ENCODE peak calls at places on chromosomes 6 and 20, in six cellular contexts. J is endothelial cell of umbilical vein, I is HepG2, A is A549, U is GM12878, N is K562. Z is an unnamed sample.

GRCh38 chr6:79127660-79128059 is 49.6 kb upstream of the PHIP start:
- DNase-seq in J (no peak), I (peak; percentile 13), A (peak; percentile 13), U (no peak), N (no peak), Z (no peak)

GRCh38 chr6:36643967-36644366 is 34.5 kb upstream of the CDKN1A start:
- DNase-seq in J (no peak), I (no peak), A (no peak), U (no peak), N (no peak), Z (peak; percentile 38)

GRCh38 chr20:63150391-63150898 is 65.5 kb downstream of the YTHDF1 start:
- DNase-seq in J (no peak), I (no peak), A (no peak), U (no peak), N (no peak), Z (no peak)

GRCh38 chr6:167796668-167797031 is 30.1 kb upstream of the AFDN start:
- DNase-seq in J (no peak), I (no peak), A (no peak), U (no peak), N (no peak), Z (no peak)

GRCh38 chr6:36636283-36636682 is 42.1 kb downstream of the SRSF3 start:
- DNase-seq in J (no peak), I (no peak), A (no peak), U (no peak), N (no peak), Z (no peak)

GRCh38 chr6:127219869-127220268 is 46.8 kb upstream of the RNF146 start:
- DNase-seq in J (no peak), I (no peak), A (no peak), U (no peak), N (no peak), Z (no peak)

GRCh38 chr6:4632411-4632810 is 143.8 kb upstream of the CDYL start:
- DNase-seq in J (no peak), I (no peak), A (no peak), U (no peak), N (no peak), Z (no peak)

GRCh38 chr20:48006036-48006833 is 221.0 kb upstream of the SULF2 start:
- DNase-seq in J (no peak), I (no peak), A (no peak), U (peak; percentile 56), N (no peak), Z (peak; percentile 97)

GRCh38 chr20:43467589-43467988 is 9.9 kb downstream of the SRSF6 start:
- DNase-seq in J (no peak), I (no peak), A (no peak), U (no peak), N (no peak), Z (no peak)

GRCh38 chr6:42841844-42842584 is 37.4 kb upstream of the RPL7L1 start:
- DNase-seq in J (no peak), I (no peak), A (no peak), U (no peak), N (no peak), Z (peak; percentile 27)

GRCh38 chr20:8067082-8067481 is 47.5 kb upstream of the TMX4 start:
- DNase-seq in J (no peak), I (no peak), A (no peak), U (no peak), N (no peak), Z (no peak)

GRCh38 chr20:8062781-8063180 is 43.2 kb upstream of the TMX4 start:
- DNase-seq in J (no peak), I (no peak), A (no peak), U (no peak), N (no peak), Z (no peak)

GRCh38 chr20:8060977-8061376 is 41.4 kb upstream of the TMX4 start:
- DNase-seq in J (no peak), I (no peak), A (no peak), U (no peak), N (no peak), Z (no peak)

DNA sequence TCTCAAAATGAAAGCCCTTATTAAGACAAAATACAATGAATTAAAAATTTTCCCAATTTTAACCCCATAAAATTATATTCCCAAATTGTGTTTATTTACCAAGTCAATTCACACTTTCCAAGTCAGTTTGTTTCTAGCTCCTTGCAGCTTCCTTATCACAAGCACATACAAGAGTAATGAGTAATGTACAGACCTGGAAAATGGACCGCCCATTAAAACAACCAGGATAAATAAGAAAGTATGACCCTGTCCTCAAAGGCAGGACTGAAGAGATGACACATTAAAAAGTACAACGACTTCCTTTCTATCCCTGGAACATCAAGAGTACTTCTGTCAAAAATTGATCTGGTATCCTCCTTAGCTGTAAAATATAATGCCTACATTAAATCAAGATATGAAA is 47.1 kb upstream of the TMX4 start:
- DNase-seq in J (no peak), I (no peak), A (no peak), U (no peak), N (no peak), Z (no peak)
- TF ChIP-seq CTCF in J (no peak), I (no peak), A (no peak), U (no peak), N (no peak), Z (no peak)

GRCh38 chr6:111590209-111590955 is 15.3 kb downstream of the TRAF3IP2 start:
- DNase-seq in J (no peak), I (no peak), A (no peak), U (no peak), N (no peak), Z (no peak)

GRCh38 chr6:111591901-111592461 is 13.7 kb downstream of the TRAF3IP2 start:
- DNase-seq in J (no peak), I (no peak), A (no peak), U (no peak), N (no peak), Z (no peak)

GRCh38 chr6:111593516-111593824 is 12.2 kb downstream of the TRAF3IP2 start:
- DNase-seq in J (no peak), I (no peak), A (no peak), U (no peak), N (no peak), Z (no peak)

GRCh38 chr6:111591370-111591900 is 14.2 kb downstream of the TRAF3IP2 start:
- DNase-seq in J (peak; percentile 72), I (peak; percentile 88), A (peak; percentile 90), U (no peak), N (peak; percentile 58), Z (no peak)

DNA sequence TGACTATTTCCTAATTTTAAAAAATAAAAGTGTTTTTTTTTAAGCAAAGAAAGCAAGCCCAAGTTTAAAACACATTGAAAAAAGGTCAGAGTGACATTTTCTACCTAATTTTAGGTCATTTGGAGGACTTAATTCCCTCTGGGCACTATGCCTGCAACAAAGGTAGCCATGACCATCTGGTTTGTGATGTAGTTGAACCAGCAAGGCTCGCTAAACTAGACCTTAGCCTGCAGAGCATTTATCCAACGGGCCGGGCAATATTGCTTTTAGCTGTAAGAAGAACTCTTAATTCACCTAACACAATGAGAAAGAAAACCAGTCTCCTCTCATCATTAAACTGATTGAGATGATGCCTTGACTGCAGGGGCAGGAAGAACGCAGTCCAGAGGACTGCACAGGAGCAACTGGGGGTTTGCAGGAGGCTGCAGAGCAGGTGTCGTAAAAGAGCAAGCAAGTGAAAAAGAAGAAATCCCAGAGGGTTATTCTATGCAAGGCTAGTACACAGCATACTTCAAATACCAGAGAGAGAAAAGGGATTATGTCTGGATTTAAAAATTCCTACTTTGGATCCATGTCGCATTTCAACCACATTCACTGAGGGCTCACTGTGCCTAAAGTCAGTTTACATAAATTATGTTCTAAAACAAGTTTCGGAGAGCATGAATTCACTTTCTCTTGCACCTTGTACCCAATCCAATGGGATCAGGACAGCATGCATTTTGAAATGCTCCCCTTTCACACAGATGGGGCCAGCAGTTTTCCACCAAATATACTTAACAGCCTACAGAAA is 12.8 kb downstream of the TRAF3IP2 start:
- DNase-seq in J (no peak), I (no peak), A (no peak), U (no peak), N (no peak), Z (no peak)
- TF ChIP-seq MYC in J (no peak), I (no peak), A (no peak), U (no peak), N (no peak), Z (no peak)

GRCh38 chr6:31355540-31355988 is 1.4 kb downstream of the HLA-B start:
- DNase-seq in J (no peak), I (no peak), A (no peak), U (no peak), N (no peak), Z (no peak)
- H3K4me3 ChIP-seq in J (no peak overlapping the region), I (no peak overlapping the region), A (no peak overlapping the region), U (peak overlapping the region; percentile 97), N (no peak overlapping the region), Z (no peak overlapping the region)

GRCh38 chr6:148179786-148180185 is 162.9 kb upstream of the SASH1 start:
- DNase-seq in J (peak; percentile 84), I (no peak), A (peak; percentile 44), U (no peak), N (peak; percentile 44), Z (peak; percentile 12)
- TF ChIP-seq CTCF in J (peak; percentile 60), I (peak; percentile 50), A (peak; percentile 64), U (peak; percentile 29), N (peak; percentile 42), Z (peak; percentile 54)

DNA sequence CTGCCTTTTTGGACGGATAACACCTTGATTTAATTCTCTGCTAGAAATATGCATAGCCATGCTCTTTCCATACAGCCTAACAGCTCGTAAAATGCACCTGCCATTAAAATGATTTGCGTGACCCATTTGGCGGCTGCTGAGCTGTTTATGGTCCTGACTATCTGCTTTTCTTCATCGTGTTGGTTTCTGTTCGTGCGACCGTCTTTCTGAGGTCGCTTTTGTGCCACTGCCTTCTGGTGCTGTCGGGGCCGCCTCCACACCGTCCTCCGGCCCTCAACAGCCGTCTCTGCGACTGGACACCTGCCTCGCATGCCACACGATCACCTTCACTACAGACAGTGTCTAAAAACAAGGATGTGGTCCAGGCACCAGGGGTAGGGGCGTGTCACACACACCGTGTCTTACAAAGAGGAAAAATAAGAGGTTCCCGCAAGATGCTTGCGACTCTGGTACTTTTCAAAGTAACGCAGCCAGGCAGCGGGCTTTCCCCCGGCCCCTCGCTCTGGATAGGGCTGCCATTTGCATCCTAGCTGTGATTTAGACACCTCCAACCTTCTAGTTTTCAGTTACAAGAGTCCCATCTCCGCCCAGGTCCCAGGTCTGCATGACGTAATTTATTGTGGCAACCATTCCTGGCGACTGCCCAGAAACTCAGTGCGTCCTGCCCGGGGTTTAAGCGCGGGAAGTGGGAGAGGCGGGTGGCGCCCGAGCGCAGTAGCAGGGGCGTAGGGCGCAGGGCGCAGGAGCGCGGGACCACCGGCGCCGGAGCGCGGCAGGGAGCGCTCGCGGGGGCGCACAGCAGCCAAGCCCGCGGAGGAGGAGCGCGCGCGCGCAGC is at the start of gene STMND1:
- DNase-seq in J (peak; percentile 17), I (no peak), A (peak; percentile 27), U (no peak), N (no peak), Z (no peak)
- TF ChIP-seq MYC in J (no peak), I (no peak), A (no peak), U (no peak), N (no peak), Z (no peak)

DNA sequence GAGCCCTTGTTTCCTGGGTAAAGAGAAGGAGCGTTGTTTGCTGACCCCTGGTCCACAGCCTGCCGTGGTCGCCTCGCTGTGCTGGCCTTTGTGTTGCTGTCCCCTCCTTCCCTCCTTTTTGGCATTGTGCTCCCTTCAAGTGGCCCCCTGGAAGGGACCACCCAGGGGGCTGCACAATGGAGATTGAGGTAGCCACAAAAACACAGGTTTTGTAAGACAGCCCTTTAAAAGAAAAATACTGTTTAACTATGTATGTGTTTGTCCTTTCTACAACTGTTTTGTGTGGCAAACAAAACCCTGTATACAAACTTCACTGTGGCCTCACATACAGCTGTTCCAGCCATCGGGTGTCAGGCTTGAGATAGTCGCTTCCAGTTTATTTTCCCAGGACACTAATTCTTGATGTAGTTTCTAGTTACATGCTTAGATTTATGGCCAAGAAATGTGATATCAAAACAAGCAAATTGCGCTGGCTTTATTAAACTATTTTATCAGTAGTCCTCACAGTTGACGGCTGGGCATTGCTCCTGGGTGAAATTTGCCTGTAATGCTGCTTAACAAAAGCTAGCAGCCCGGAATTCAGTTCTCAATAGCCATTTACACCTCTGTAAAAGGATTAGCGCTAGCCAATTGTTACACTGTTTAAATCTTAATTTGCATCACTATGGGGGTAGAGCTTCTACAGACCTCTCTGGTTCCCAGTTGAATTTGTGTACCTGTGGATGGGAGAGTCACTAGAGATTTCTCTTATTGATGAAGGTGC is 64.1 kb downstream of the KIZ start:
- DNase-seq in J (no peak), I (no peak), A (no peak), U (no peak), N (no peak), Z (no peak)
- H3K4me3 ChIP-seq in J (no peak overlapping the region), I (no peak overlapping the region), A (no peak overlapping the region), U (no peak overlapping the region), N (no peak overlapping the region), Z (no peak overlapping the region)

Z was measured in NB4.